ENCODE peak calls at places on chromosomes 11 and 22, in four cellular contexts. O is Panc1, I is colonic mucosa, A is Peyer's patch. R is an unnamed sample.
A peak's percentile ranks its signal among the peaks of the same experiment; 100 is the strongest.

GRCh38 chr11:65429724-65430405 is 7.3 kb downstream of the NEAT1 start:
- DNase-seq in A (peak; percentile 84), I (peak; percentile 77), O (no peak), R (peak; percentile 56)

GRCh38 chr22:45235851-45236342 is 4.8 kb downstream of the KIAA0930 start:
- DNase-seq in O (no peak), I (no peak), A (no peak), R (peak; percentile 62)

GRCh38 chr11:1469911-1470680 is 16.5 kb downstream of the MOB2 start:
- DNase-seq in A (no peak), I (no peak), O (no peak), R (no peak)

GRCh38 chr11:131666006-131666405 is 295.6 kb downstream of the NTM start:
- DNase-seq in I (no peak), O (no peak), A (no peak), R (no peak)

GRCh38 chr11:12057299-12057980 is 49.0 kb upstream of the DKK3 start:
- DNase-seq in A (peak; percentile 14), I (no peak), O (no peak), R (no peak)

GRCh38 chr11:120747801-120748484 is 236.4 kb downstream of the GRIK4 start:
- DNase-seq in I (no peak), A (no peak), O (no peak), R (no peak)

GRCh38 chr11:109109916-109110315 is 312.1 kb upstream of the C11orf87 start:
- DNase-seq in I (no peak), O (no peak), A (no peak), R (no peak)

GRCh38 chr11:111449158-111449557 is 63.0 kb downstream of the BTG4 start:
- DNase-seq in O (no peak), A (no peak), I (no peak), R (no peak)

GRCh38 chr11:96180341-96180740 is 162.7 kb downstream of the MAML2 start:
- DNase-seq in O (no peak), I (no peak), A (no peak), R (no peak)

GRCh38 chr11:27968461-27968860 is 139.5 kb downstream of the KIF18A start:
- DNase-seq in I (no peak), A (no peak), O (no peak), R (no peak)

GRCh38 chr22:33335611-33336279 is 277.6 kb upstream of the SYN3 start:
- DNase-seq in O (no peak), I (no peak), A (no peak), R (no peak)

GRCh38 chr22:37018815-37019308 is 385 bp downstream of the TST start:
- DNase-seq in A (peak; percentile 80), O (no peak), I (peak; percentile 89), R (no peak)

GRCh38 chr22:38751422-38752346 is 4.1 kb downstream of the SUN2 start:
- DNase-seq in O (no peak), A (peak; percentile 95), I (peak; percentile 52), R (peak; percentile 83)
- H3K4me3 ChIP-seq in O (no peak overlapping the region), A (peak overlapping the region; percentile 32), I (no peak overlapping the region), R (peak overlapping the region; percentile 19)

DNA sequence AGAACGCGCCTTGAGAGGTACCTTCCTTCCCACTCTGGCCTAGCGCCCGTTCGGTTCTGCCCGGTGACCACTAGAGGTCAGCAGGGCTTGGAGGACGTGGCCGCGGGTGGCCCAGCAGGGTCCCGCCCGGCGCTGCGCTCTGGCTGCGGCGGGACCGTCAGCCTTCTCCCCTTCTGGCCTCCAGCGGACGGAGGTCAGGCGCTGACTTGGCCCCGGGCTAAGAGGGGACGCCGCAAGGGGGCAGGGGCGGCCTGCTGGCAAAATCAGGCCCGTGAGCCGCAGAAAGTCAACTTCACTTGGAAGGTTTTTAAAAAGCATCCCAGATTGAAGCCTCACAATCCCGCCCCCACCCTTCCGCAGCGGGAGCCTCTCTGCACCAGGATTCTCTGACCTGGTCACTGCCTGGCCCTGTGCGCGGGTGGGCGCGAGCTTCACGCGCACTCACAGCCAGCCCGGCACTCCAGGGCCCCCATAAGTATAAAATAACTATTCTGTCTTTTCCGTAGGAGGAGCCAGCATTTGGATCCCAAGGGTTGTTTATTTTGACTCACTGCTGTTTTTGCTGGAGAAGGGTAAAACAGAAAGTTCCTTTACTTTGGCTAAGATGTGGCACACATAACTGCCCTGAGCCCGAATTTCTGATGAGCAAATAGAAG is 23.2 kb upstream of the ZBTB16 start:
- DNase-seq in A (peak; percentile 92), I (peak; percentile 86), O (no peak), R (no peak)
- TF ChIP-seq CTCF in A (peak; percentile 51), I (peak; percentile 81), O (peak; percentile 97), R (peak; percentile 49)

GRCh38 chr11:64263021-64263946 is 12.0 kb downstream of the PLCB3 start:
- DNase-seq in I (no peak), O (no peak), A (no peak), R (no peak)

GRCh38 chr11:64261556-64262080 is 10.3 kb downstream of the PLCB3 start:
- DNase-seq in O (no peak), I (no peak), A (no peak), R (no peak)

GRCh38 chr11:64264371-64264852 is 13.1 kb downstream of the PLCB3 start:
- DNase-seq in O (no peak), I (no peak), A (no peak), R (no peak)

GRCh38 chr11:64263947-64264317 is 12.6 kb downstream of the PLCB3 start:
- DNase-seq in O (no peak), A (no peak), I (no peak), R (no peak)

DNA sequence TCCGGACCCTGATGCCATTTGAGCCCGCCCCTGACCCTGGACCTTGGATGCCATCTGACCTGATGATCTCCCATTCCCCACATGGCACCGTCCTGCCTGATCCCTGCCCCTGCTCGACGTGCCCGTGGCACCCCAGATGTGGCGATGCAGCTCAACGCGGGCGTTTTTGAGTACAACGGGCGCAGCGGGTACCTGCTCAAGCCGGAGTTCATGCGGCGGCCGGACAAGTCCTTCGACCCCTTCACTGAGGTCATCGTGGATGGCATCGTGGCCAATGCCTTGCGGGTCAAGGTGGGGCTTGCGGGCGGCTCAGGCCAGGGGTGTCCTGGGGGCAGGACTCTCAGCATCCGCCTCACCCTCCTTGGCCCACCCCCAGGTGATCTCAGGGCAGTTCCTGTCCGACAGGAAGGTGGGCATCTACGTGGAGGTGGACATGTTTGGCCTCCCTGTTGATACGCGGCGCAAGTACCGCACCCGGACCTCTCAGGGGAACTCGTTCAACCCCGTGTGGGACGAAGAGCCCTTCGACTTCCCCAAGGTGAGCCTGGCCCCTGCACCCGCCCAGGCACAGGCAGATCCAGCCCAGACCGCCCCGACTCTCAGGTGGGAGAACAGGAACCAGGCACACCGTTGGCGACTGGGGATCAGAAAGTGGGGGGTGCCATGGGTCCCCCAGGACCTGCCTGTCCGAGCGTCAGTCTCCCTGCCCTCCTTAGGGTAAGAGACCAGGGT is 11.1 kb downstream of the PLCB3 start:
- DNase-seq in I (no peak), O (no peak), A (no peak), R (no peak)
- H3K36me3 ChIP-seq in I (peaks cover 31% of the 10 kb centered on the region), O (no peaks in the 10 kb centered on the region), A (peaks cover 95% of the 10 kb centered on the region), R (peaks cover 11% of the 10 kb centered on the region)

DNA sequence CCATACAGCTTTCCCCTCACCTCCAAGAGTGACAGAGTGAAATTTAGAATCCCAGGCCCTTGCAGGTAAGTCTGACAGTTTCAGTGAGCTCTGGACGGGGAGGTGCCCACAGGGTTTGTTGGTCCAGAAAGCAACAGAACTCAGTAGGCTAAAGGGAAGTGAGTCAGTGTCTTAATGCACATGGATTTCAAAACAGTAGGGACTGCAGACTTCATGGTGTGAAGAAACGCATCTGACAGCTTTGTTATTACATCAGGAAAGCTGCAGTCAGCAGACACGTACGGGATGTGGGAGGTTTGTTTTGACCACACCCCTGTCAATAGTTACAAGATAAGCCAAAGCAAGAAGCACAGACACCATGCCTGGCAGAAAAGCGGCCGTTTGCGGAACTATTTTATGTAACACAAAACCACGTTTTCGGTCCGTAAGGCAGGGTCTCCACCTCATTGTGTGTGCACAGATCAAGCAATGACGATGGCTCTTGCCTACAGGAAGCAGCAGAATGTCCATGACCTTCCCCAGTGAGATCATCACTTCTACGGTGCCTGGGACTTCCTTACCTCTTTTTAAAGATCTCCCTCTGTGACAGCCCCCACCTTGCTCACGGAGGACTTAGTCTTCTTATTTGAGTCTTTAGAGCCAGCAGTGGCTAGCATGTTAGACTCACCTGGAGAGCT is 58.1 kb upstream of the FTH1 start:
- DNase-seq in I (peak; percentile 85), A (peak; percentile 88), O (peak; percentile 80), R (peak; percentile 36)
- H3K4me3 ChIP-seq in I (no peak overlapping the region), A (no peak overlapping the region), O (no peak overlapping the region), R (no peak overlapping the region)

R was measured in GM06990.